ENCODE peak calls at places on chromosomes 2 and 18, in seven cellular contexts. One of them, this sample, is unnamed.

GRCh38 chr18:23668731-23669130 is 6.0 kb upstream of the ANKRD29 start:
- DNase-seq in T-helper 1 cell: no peak
- DNase-seq in adipocyte: no peak
- DNase-seq in iris pigment epithelial cell: no peak
- DNase-seq in kidney epithelial cell: no peak
- DNase-seq in activated naive CD4-positive, alpha-beta T cell treated with anti-CD3 and anti-CD28 coated beads, Interleukin-2, amount 50 U/mL, for 16 hours: no peak
- DNase-seq in stimulated activated CD4-positive, alpha-beta T cell treated with anti-CD3 and anti-CD28 coated beads, Interleukin-2, amount 100 ng/mL, for 48 hours: no peak
- DNase-seq in this sample: no peak

GRCh38 chr18:49368161-49368875 is 92.1 kb downstream of the DYM start:
- DNase-seq in activated naive CD4-positive, alpha-beta T cell treated with anti-CD3 and anti-CD28 coated beads, Interleukin-2, amount 50 U/mL, for 16 hours: no peak
- DNase-seq in stimulated activated CD4-positive, alpha-beta T cell treated with anti-CD3 and anti-CD28 coated beads, Interleukin-2, amount 100 ng/mL, for 48 hours: no peak
- DNase-seq in kidney epithelial cell: no peak
- DNase-seq in T-helper 1 cell: no peak
- DNase-seq in adipocyte: no peak
- DNase-seq in iris pigment epithelial cell: no peak
- DNase-seq in this sample: no peak

GRCh38 chr2:179932786-179933185 is 71.4 kb upstream of the ZNF385B start:
- DNase-seq in adipocyte: no peak
- DNase-seq in iris pigment epithelial cell: no peak
- DNase-seq in stimulated activated CD4-positive, alpha-beta T cell treated with anti-CD3 and anti-CD28 coated beads, Interleukin-2, amount 100 ng/mL, for 48 hours: no peak
- DNase-seq in activated naive CD4-positive, alpha-beta T cell treated with anti-CD3 and anti-CD28 coated beads, Interleukin-2, amount 50 U/mL, for 16 hours: no peak
- DNase-seq in T-helper 1 cell: no peak
- DNase-seq in kidney epithelial cell: no peak
- DNase-seq in this sample: peak

GRCh38 chr2:111986116-111986900 is 68.8 kb upstream of the TMEM87B start:
- DNase-seq in adipocyte: peak
- DNase-seq in stimulated activated CD4-positive, alpha-beta T cell treated with anti-CD3 and anti-CD28 coated beads, Interleukin-2, amount 100 ng/mL, for 48 hours: no peak
- DNase-seq in activated naive CD4-positive, alpha-beta T cell treated with anti-CD3 and anti-CD28 coated beads, Interleukin-2, amount 50 U/mL, for 16 hours: no peak
- DNase-seq in kidney epithelial cell: no peak
- DNase-seq in iris pigment epithelial cell: no peak
- DNase-seq in T-helper 1 cell: no peak
- DNase-seq in this sample: no peak

GRCh38 chr2:179273461-179273962 is 8.9 kb upstream of the SESTD1 start:
- DNase-seq in activated naive CD4-positive, alpha-beta T cell treated with anti-CD3 and anti-CD28 coated beads, Interleukin-2, amount 50 U/mL, for 16 hours: no peak
- DNase-seq in iris pigment epithelial cell: no peak
- DNase-seq in T-helper 1 cell: no peak
- DNase-seq in stimulated activated CD4-positive, alpha-beta T cell treated with anti-CD3 and anti-CD28 coated beads, Interleukin-2, amount 100 ng/mL, for 48 hours: no peak
- DNase-seq in adipocyte: no peak
- DNase-seq in kidney epithelial cell: no peak
- DNase-seq in this sample: peak

GRCh38 chr2:69100220-69100723 is 87.3 kb downstream of the ANTXR1 start:
- DNase-seq in kidney epithelial cell: no peak
- DNase-seq in stimulated activated CD4-positive, alpha-beta T cell treated with anti-CD3 and anti-CD28 coated beads, Interleukin-2, amount 100 ng/mL, for 48 hours: no peak
- DNase-seq in activated naive CD4-positive, alpha-beta T cell treated with anti-CD3 and anti-CD28 coated beads, Interleukin-2, amount 50 U/mL, for 16 hours: no peak
- DNase-seq in iris pigment epithelial cell: peak
- DNase-seq in adipocyte: peak
- DNase-seq in T-helper 1 cell: no peak
- DNase-seq in this sample: no peak

GRCh38 chr2:80489718-80490117 is 185.2 kb upstream of the LRRTM1 start:
- DNase-seq in stimulated activated CD4-positive, alpha-beta T cell treated with anti-CD3 and anti-CD28 coated beads, Interleukin-2, amount 100 ng/mL, for 48 hours: no peak
- DNase-seq in kidney epithelial cell: peak
- DNase-seq in adipocyte: peak
- DNase-seq in T-helper 1 cell: no peak
- DNase-seq in iris pigment epithelial cell: peak
- DNase-seq in activated naive CD4-positive, alpha-beta T cell treated with anti-CD3 and anti-CD28 coated beads, Interleukin-2, amount 50 U/mL, for 16 hours: no peak
- DNase-seq in this sample: no peak

GRCh38 chr2:20254731-20255130 is 29.8 kb upstream of the SDC1 start:
- DNase-seq in T-helper 1 cell: no peak
- DNase-seq in stimulated activated CD4-positive, alpha-beta T cell treated with anti-CD3 and anti-CD28 coated beads, Interleukin-2, amount 100 ng/mL, for 48 hours: no peak
- DNase-seq in iris pigment epithelial cell: no peak
- DNase-seq in activated naive CD4-positive, alpha-beta T cell treated with anti-CD3 and anti-CD28 coated beads, Interleukin-2, amount 50 U/mL, for 16 hours: no peak
- DNase-seq in kidney epithelial cell: no peak
- DNase-seq in adipocyte: no peak
- DNase-seq in this sample: no peak

GRCh38 chr2:67259581-67260347 is 137.4 kb upstream of the ETAA1 start:
- DNase-seq in kidney epithelial cell: peak
- DNase-seq in adipocyte: peak
- DNase-seq in iris pigment epithelial cell: peak
- DNase-seq in stimulated activated CD4-positive, alpha-beta T cell treated with anti-CD3 and anti-CD28 coated beads, Interleukin-2, amount 100 ng/mL, for 48 hours: no peak
- DNase-seq in activated naive CD4-positive, alpha-beta T cell treated with anti-CD3 and anti-CD28 coated beads, Interleukin-2, amount 50 U/mL, for 16 hours: no peak
- DNase-seq in T-helper 1 cell: no peak
- DNase-seq in this sample: peak

GRCh38 chr2:226985227-226985946 is 149.5 kb downstream of the RHBDD1 start:
- DNase-seq in activated naive CD4-positive, alpha-beta T cell treated with anti-CD3 and anti-CD28 coated beads, Interleukin-2, amount 50 U/mL, for 16 hours: no peak
- DNase-seq in T-helper 1 cell: peak
- DNase-seq in kidney epithelial cell: peak
- DNase-seq in stimulated activated CD4-positive, alpha-beta T cell treated with anti-CD3 and anti-CD28 coated beads, Interleukin-2, amount 100 ng/mL, for 48 hours: no peak
- DNase-seq in adipocyte: peak
- DNase-seq in iris pigment epithelial cell: peak
- DNase-seq in this sample: peak

GRCh38 chr2:134228493-134228903 is 25.4 kb upstream of the MGAT5 start:
- DNase-seq in iris pigment epithelial cell: no peak
- DNase-seq in kidney epithelial cell: no peak
- DNase-seq in T-helper 1 cell: no peak
- DNase-seq in stimulated activated CD4-positive, alpha-beta T cell treated with anti-CD3 and anti-CD28 coated beads, Interleukin-2, amount 100 ng/mL, for 48 hours: no peak
- DNase-seq in adipocyte: no peak
- DNase-seq in activated naive CD4-positive, alpha-beta T cell treated with anti-CD3 and anti-CD28 coated beads, Interleukin-2, amount 50 U/mL, for 16 hours: no peak
- DNase-seq in this sample: peak

This sample was measured in NCI-H2029 treated with DMSO at 0.1 percent for 48 hours.